ENCODE peak calls at places on chromosome 20, in six cellular contexts. L is GM12878, S is SK-N-SH, I is K562, K is H1, U is GM12891. C is an unnamed sample.

GRCh38 chr20:25336561-25337422 is 53.8 kb downstream of the ABHD12 start:
- DNase-seq in L (no peak), U (no peak), K (peak), I (peak), S (no peak), C (no peak)

GRCh38 chr20:5184684-5185083 is 57.9 kb downstream of the CDS2 start:
- DNase-seq in U (no peak), K (no peak), S (no peak), L (no peak), I (no peak), C (no peak)

GRCh38 chr20:43318749-43319148 is 129.0 kb upstream of the PTPRT start:
- DNase-seq in U (no peak), L (no peak), I (peak), K (no peak), S (no peak), C (no peak)

GRCh38 chr20:3753098-3753497 is 14.5 kb downstream of the ADISSP start:
- DNase-seq in S (peak), I (peak), U (peak), L (no peak), K (peak), C (peak)

GRCh38 chr20:49320460-49320859 is 42.6 kb upstream of the ZNFX1 start:
- DNase-seq in L (no peak), S (peak), I (no peak), U (no peak), K (peak), C (no peak)

GRCh38 chr20:667351-668034 is 8.1 kb downstream of the SCRT2 start:
- DNase-seq in S (peak), U (no peak), I (peak), K (peak), L (no peak), C (no peak)

GRCh38 chr20:47349365-47350180 is 6.9 kb downstream of the ZMYND8 start:
- DNase-seq in L (no peak), U (no peak), S (no peak), K (no peak), I (no peak), C (no peak)

GRCh38 chr20:2708073-2708415 is 15.5 kb downstream of the EBF4 start:
- DNase-seq in U (no peak), K (no peak), S (no peak), I (no peak), L (no peak), C (no peak)

GRCh38 chr20:11080776-11081406 is 407.1 kb upstream of the JAG1 start:
- DNase-seq in L (no peak), S (no peak), U (no peak), I (no peak), K (no peak), C (no peak)

GRCh38 chr20:59010995-59011873 is 4.2 kb upstream of the CTSZ start:
- DNase-seq in U (no peak), L (no peak), S (no peak), K (peak), I (peak), C (no peak)

GRCh38 chr20:4748847-4749246 is 27.1 kb downstream of the PRND start:
- DNase-seq in L (no peak), S (no peak), U (no peak), K (no peak), I (no peak), C (no peak)

GRCh38 chr20:16518068-16518783 is 55.0 kb downstream of the KIF16B start:
- DNase-seq in I (peak), S (peak), L (no peak), K (no peak), U (peak), C (peak)

GRCh38 chr20:41408131-41408789 is 41.6 kb upstream of the EMILIN3 start:
- DNase-seq in S (no peak), L (peak), K (no peak), I (no peak), U (no peak), C (no peak)

GRCh38 chr20:58213112-58213511 is 15.3 kb downstream of the ANKRD60 start:
- DNase-seq in S (peak), K (no peak), I (no peak), L (no peak), U (no peak), C (no peak)

GRCh38 chr20:60327971-60328660 is 369.9 kb downstream of the CDH26 start:
- DNase-seq in U (no peak), S (no peak), I (no peak), L (no peak), K (no peak), C (no peak)

GRCh38 chr20:14412102-14412501 is 74.7 kb upstream of the FLRT3 start:
- DNase-seq in S (no peak), K (no peak), U (no peak), I (no peak), L (no peak), C (no peak)

GRCh38 chr20:64217539-64217938 is 38.0 kb upstream of the PCMTD2 start:
- DNase-seq in I (peak), S (peak), L (no peak), U (no peak), K (no peak), C (no peak)

GRCh38 chr20:18279231-18279630 is 9.1 kb upstream of the ZNF133 start:
- DNase-seq in L (no peak), S (no peak), K (no peak), U (no peak), I (no peak), C (no peak)

GRCh38 chr20:44392776-44393607 is 37.5 kb downstream of the HNF4A start:
- DNase-seq in U (no peak), S (no peak), L (no peak), K (no peak), I (no peak), C (no peak)

GRCh38 chr20:6029538-6029937 is 24.3 kb downstream of the LRRN4 start:
- DNase-seq in U (no peak), I (no peak), L (no peak), S (no peak), K (no peak), C (no peak)

GRCh38 chr20:17940447-17940971 is 28.1 kb downstream of the SNX5 start:
- DNase-seq in U (no peak), K (peak), S (no peak), L (no peak), I (no peak), C (no peak)

GRCh38 chr20:43457640-43458421 is at the start of gene SRSF6:
- DNase-seq in U (peak), I (peak), K (peak), L (peak), S (peak), C (peak)

GRCh38 chr20:56554869-56555268 is 21.8 kb downstream of the FAM209B start:
- DNase-seq in I (no peak), K (no peak), L (peak), U (peak), S (no peak), C (peak)

GRCh38 chr20:24470031-24470781 is 777 bp downstream of the SYNDIG1 start:
- DNase-seq in S (peak), L (no peak), K (peak), I (no peak), U (no peak), C (no peak)

GRCh38 chr20:58287638-58288037 is 21.9 kb upstream of the RAB22A start:
- DNase-seq in S (no peak), U (no peak), K (no peak), L (no peak), I (no peak), C (no peak)

GRCh38 chr20:46559685-46560440 is 9.4 kb upstream of the OCSTAMP start:
- DNase-seq in S (no peak), I (peak), U (no peak), L (no peak), K (no peak), C (no peak)

GRCh38 chr20:49916146-49917002 is 1.0 kb upstream of the SPATA2 start:
- DNase-seq in L (no peak), U (no peak), K (no peak), S (no peak), I (peak), C (no peak)

GRCh38 chr20:48352042-48352441 is 475.8 kb downstream of the PREX1 start:
- DNase-seq in K (no peak), U (no peak), I (no peak), S (no peak), L (no peak), C (no peak)

GRCh38 chr20:31537116-31537858 is 23.0 kb downstream of the HM13 start:
- DNase-seq in U (no peak), I (no peak), S (no peak), L (no peak), K (no peak), C (no peak)
- TF ChIP-seq TAF1 in U (no peak), I (no peak), S (no peak), L (no peak), K (no peak), C (no peak)

GRCh38 chr20:35290186-35290886 is 1.9 kb downstream of the FAM83C start:
- DNase-seq in L (no peak), S (peak), U (no peak), I (no peak), K (no peak), C (no peak)
- TF ChIP-seq TAF1 in L (no peak), S (no peak), U (no peak), I (no peak), K (no peak), C (no peak)

GRCh38 chr20:62368303-62368628 is 1.2 kb upstream of the LAMA5 start:
- DNase-seq in S (no peak), I (no peak), K (no peak), U (no peak), L (no peak), C (no peak)

GRCh38 chr20:62370115-62370806 is 3.1 kb upstream of the LAMA5 start:
- DNase-seq in K (no peak), U (no peak), S (no peak), I (peak), L (no peak), C (no peak)

GRCh38 chr20:62370807-62371587 is 3.9 kb upstream of the LAMA5 start:
- DNase-seq in U (no peak), I (no peak), L (no peak), K (no peak), S (no peak), C (no peak)

GRCh38 chr20:62368629-62369507 is 1.8 kb upstream of the LAMA5 start:
- DNase-seq in L (no peak), K (peak), U (no peak), I (peak), S (peak), C (no peak)

GRCh38 chr20:62369508-62370114 is 2.5 kb upstream of the LAMA5 start:
- DNase-seq in K (no peak), L (no peak), U (no peak), S (no peak), I (no peak), C (no peak)
- TF ChIP-seq TAF1 in K (no peak), L (no peak), U (no peak), S (no peak), I (no peak), C (no peak)

DNA sequence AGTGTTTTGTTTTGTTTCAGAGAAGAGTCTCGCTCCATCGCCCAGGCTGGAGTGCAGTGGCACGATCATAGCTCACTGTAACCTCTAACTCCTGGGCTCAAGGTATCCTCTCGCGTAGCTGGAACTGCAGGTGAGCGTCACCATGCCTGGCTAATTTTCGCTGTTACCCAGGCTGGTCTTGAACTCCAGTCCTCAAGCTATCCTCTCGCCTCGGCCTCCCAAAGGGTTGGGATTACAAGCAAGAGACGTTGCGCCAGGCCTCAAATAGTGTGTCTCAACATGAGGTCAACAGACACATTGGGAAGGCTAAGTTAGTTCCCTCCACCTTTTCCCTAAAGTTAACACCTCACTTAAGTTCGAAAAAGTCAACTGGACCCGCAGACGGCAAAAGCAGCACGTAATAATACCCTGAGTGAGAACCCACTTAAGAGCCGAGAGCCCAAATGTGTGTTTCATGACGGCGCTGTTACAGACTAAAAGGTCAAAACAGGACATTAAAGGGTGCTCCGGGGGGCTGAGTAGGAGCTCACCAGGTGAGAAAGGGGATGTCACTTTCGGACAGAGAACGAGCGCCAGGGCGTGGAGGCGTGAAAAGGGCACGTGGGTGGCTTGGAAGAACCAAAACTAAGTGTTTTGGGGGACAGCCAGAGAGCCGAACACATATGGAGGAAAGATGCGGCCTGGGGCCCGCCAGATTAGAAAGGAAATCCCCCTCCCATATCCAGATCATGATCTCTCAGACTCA is 499 bp downstream of the TTI1 start:
- DNase-seq in I (no peak), L (no peak), U (no peak), K (no peak), S (no peak), C (no peak)
- TF ChIP-seq TAF1 in I (no peak), L (no peak), U (no peak), K (no peak), S (no peak), C (no peak)

DNA sequence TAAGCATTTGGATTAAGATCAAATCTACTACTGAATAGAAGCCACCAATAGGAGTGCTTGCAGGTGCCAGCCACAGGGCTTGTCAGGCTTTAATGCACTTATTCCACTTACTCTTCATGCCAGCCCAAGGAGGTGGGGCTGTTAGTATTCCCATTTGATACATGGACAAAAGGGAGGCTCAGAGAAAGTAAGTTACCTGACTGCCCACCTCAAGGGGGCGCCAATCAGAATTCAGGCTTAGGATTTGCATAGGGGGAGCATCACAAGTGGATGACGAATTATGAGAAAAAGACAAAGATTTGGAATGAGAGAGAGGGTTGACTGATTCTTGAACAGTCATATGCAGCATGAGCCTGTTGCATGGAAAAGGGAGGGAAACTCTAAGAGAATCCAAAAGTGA is 188.4 kb upstream of the TSHZ2 start:
- DNase-seq in U (no peak), L (no peak), K (peak), S (no peak), I (peak), C (no peak)
- TF ChIP-seq TAF1 in U (no peak), L (no peak), K (no peak), S (no peak), I (no peak), C (no peak)

GRCh38 chr20:34557936-34558319 is 590 bp upstream of the MAP1LC3A start:
- DNase-seq in I (no peak), S (peak), L (no peak), U (no peak), K (no peak), C (no peak)
- TF ChIP-seq TAF1 in I (no peak), S (no peak), L (no peak), U (no peak), K (no peak), C (no peak)

GRCh38 chr20:19426356-19426755 is 213.9 kb downstream of the SLC24A3 start:
- DNase-seq in S (no peak), L (no peak), K (no peak), I (no peak), U (no peak), C (no peak)

GRCh38 chr20:19427480-19427879 is 215.0 kb downstream of the SLC24A3 start:
- DNase-seq in L (no peak), S (peak), K (peak), U (no peak), I (no peak), C (no peak)

GRCh38 chr20:19427913-19428800 is 215.7 kb downstream of the SLC24A3 start:
- DNase-seq in K (peak), I (no peak), L (no peak), S (no peak), U (no peak), C (no peak)

GRCh38 chr20:19423097-19423891 is 210.9 kb downstream of the SLC24A3 start:
- DNase-seq in L (no peak), U (no peak), I (no peak), K (peak), S (no peak), C (no peak)

GRCh38 chr20:19423892-19424620 is 211.6 kb downstream of the SLC24A3 start:
- DNase-seq in U (no peak), K (no peak), I (no peak), L (no peak), S (no peak), C (no peak)
- TF ChIP-seq TAF1 in U (no peak), K (no peak), I (no peak), L (no peak), S (no peak), C (no peak)

C was measured in GM12892.